ENCODE peak calls at places on chromosomes 5 and 9, in ten cellular contexts. H, K, B, T, I, V, M, P, Z and O are unnamed samples.

GRCh38 chr9:78146241-78146640 is 89.6 kb upstream of the CEP78 start:
- DNase-seq in V (no peak), T (no peak), K (no peak), H (no peak), Z (no peak), I (no peak), M (no peak), B (no peak), P (no peak), O (no peak)

GRCh38 chr9:12738296-12738695 is 36.5 kb upstream of the LURAP1L start:
- DNase-seq in H (no peak), I (no peak), K (no peak), M (no peak), V (no peak), Z (no peak), P (no peak), T (no peak), B (no peak), O (no peak)

GRCh38 chr9:94919376-94920098 is 193.0 kb downstream of the AOPEP start:
- DNase-seq in I (no peak), B (no peak), V (no peak), Z (no peak), H (peak), K (no peak), T (no peak), M (no peak), P (no peak), O (peak)

GRCh38 chr9:99172129-99173091 is 49.3 kb downstream of the ALG2 start:
- DNase-seq in I (no peak), B (peak), M (peak), Z (peak), T (no peak), P (peak), K (no peak), H (no peak), V (peak), O (no peak)

GRCh38 chr5:91849069-91849468 is 466.0 kb upstream of the ARRDC3 start:
- DNase-seq in T (no peak), Z (no peak), B (no peak), H (no peak), I (no peak), M (no peak), V (peak), K (no peak), P (no peak), O (no peak)

GRCh38 chr5:96905864-96906263 is 29.6 kb downstream of the ERAP2 start:
- DNase-seq in B (no peak), I (no peak), V (no peak), M (no peak), H (no peak), K (no peak), Z (no peak), T (no peak), P (no peak), O (no peak)

GRCh38 chr9:12854218-12854617 is 79.4 kb downstream of the LURAP1L start:
- DNase-seq in T (no peak), P (no peak), B (no peak), K (no peak), Z (no peak), I (no peak), V (no peak), H (no peak), M (no peak), O (no peak)

GRCh38 chr9:136012651-136013050 is 51.5 kb upstream of the UBAC1 start:
- DNase-seq in M (peak), B (peak), K (no peak), V (no peak), T (no peak), Z (no peak), I (no peak), H (peak), P (no peak), O (no peak)

GRCh38 chr5:68949711-68950110 is 144.1 kb upstream of the SLC30A5 start:
- DNase-seq in Z (no peak), K (no peak), M (no peak), V (no peak), B (no peak), H (no peak), T (no peak), I (no peak), P (no peak), O (no peak)

GRCh38 chr5:112142769-112143270 is 276.3 kb downstream of the EPB41L4A start:
- DNase-seq in H (no peak), P (no peak), B (no peak), M (no peak), T (no peak), K (no peak), V (no peak), I (no peak), Z (no peak), O (no peak)

GRCh38 chr5:13735686-13736085 is 208.8 kb downstream of the DNAH5 start:
- DNase-seq in H (no peak), B (no peak), P (no peak), T (no peak), M (no peak), V (no peak), K (no peak), I (no peak), Z (no peak), O (no peak)